ENCODE peak calls at places on chromosomes 16 and 17, in eight cellular contexts. One of them, this sample, is unnamed. For H3K27me3, the result is how much of the 10 kb centered on the place peaks cover.

GRCh38 chr17:75371339-75371738 is 34.1 kb downstream of the GRB2 start:
- DNase-seq in transverse colon: no peak
- DNase-seq in pancreas: no peak
- DNase-seq in uterus: no peak
- DNase-seq in HCT116: no peak
- DNase-seq in tibial nerve: no peak
- DNase-seq in heart right ventricle: no peak
- DNase-seq in BE2C: no peak
- DNase-seq in this sample: no peak

GRCh38 chr17:40106089-40106759 is 5.8 kb upstream of the NR1D1 start:
- DNase-seq in transverse colon: no peak
- DNase-seq in pancreas: peak
- DNase-seq in uterus: no peak
- DNase-seq in HCT116: no peak
- DNase-seq in tibial nerve: no peak
- DNase-seq in heart right ventricle: no peak
- DNase-seq in BE2C: no peak
- DNase-seq in this sample: no peak

GRCh38 chr17:5883775-5884665 is 186.2 kb upstream of the WSCD1 start:
- DNase-seq in transverse colon: no peak
- DNase-seq in pancreas: no peak
- DNase-seq in uterus: no peak
- DNase-seq in HCT116: no peak
- DNase-seq in tibial nerve: no peak
- DNase-seq in heart right ventricle: no peak
- DNase-seq in BE2C: no peak
- DNase-seq in this sample: no peak

GRCh38 chr16:8126313-8126712 is 464.0 kb downstream of the TMEM114 start:
- DNase-seq in transverse colon: no peak
- DNase-seq in pancreas: no peak
- DNase-seq in uterus: no peak
- DNase-seq in HCT116: no peak
- DNase-seq in tibial nerve: no peak
- DNase-seq in heart right ventricle: no peak
- DNase-seq in BE2C: no peak
- DNase-seq in this sample: no peak

GRCh38 chr16:50152386-50152806 is 710 bp upstream of the TENT4B start:
- DNase-seq in transverse colon: peak
- DNase-seq in pancreas: peak
- DNase-seq in uterus: peak
- DNase-seq in HCT116: no peak
- DNase-seq in tibial nerve: no peak
- DNase-seq in heart right ventricle: peak
- DNase-seq in BE2C: peak
- DNase-seq in this sample: no peak

GRCh38 chr17:28916302-28916934 is 13.5 kb upstream of the DHRS13 start:
- DNase-seq in transverse colon: no peak
- DNase-seq in pancreas: no peak
- DNase-seq in uterus: no peak
- DNase-seq in HCT116: peak
- DNase-seq in tibial nerve: no peak
- DNase-seq in heart right ventricle: no peak
- DNase-seq in BE2C: no peak
- DNase-seq in this sample: no peak

GRCh38 chr17:42744806-42745617 is at the start of gene EZH1:
- DNase-seq in transverse colon: peak
- DNase-seq in pancreas: peak
- DNase-seq in uterus: peak
- DNase-seq in HCT116: peak
- DNase-seq in tibial nerve: peak
- DNase-seq in heart right ventricle: peak
- DNase-seq in BE2C: peak
- DNase-seq in this sample: peak

GRCh38 chr16:13906426-13907089 is 13.4 kb upstream of the ERCC4 start:
- DNase-seq in transverse colon: no peak
- DNase-seq in pancreas: no peak
- DNase-seq in uterus: no peak
- DNase-seq in HCT116: no peak
- DNase-seq in tibial nerve: no peak
- DNase-seq in heart right ventricle: no peak
- DNase-seq in BE2C: peak
- DNase-seq in this sample: no peak

GRCh38 chr17:37488607-37489196 is 989 bp upstream of the DUSP14 start:
- DNase-seq in transverse colon: peak
- DNase-seq in pancreas: peak
- DNase-seq in uterus: peak
- DNase-seq in HCT116: peak
- DNase-seq in tibial nerve: peak
- DNase-seq in heart right ventricle: peak
- DNase-seq in BE2C: peak
- DNase-seq in this sample: peak

GRCh38 chr17:48074322-48075054 is 26.3 kb downstream of the NFE2L1 start:
- DNase-seq in transverse colon: peak
- DNase-seq in pancreas: no peak
- DNase-seq in uterus: peak
- DNase-seq in HCT116: peak
- DNase-seq in tibial nerve: peak
- DNase-seq in heart right ventricle: peak
- DNase-seq in BE2C: peak
- DNase-seq in this sample: no peak

GRCh38 chr17:40073454-40074174 is 10.8 kb downstream of the THRA start:
- DNase-seq in transverse colon: no peak
- DNase-seq in pancreas: no peak
- DNase-seq in uterus: no peak
- DNase-seq in HCT116: no peak
- DNase-seq in tibial nerve: no peak
- DNase-seq in heart right ventricle: no peak
- DNase-seq in BE2C: no peak
- DNase-seq in this sample: no peak

GRCh38 chr17:40545660-40546059 is 19.6 kb downstream of the CCR7 start:
- DNase-seq in transverse colon: peak
- DNase-seq in pancreas: no peak
- DNase-seq in uterus: peak
- DNase-seq in HCT116: no peak
- DNase-seq in tibial nerve: peak
- DNase-seq in heart right ventricle: no peak
- DNase-seq in BE2C: no peak
- DNase-seq in this sample: no peak

GRCh38 chr17:50169121-50169764 is 3.4 kb downstream of the SGCA start:
- DNase-seq in transverse colon: peak
- DNase-seq in pancreas: peak
- DNase-seq in uterus: peak
- DNase-seq in HCT116: peak
- DNase-seq in tibial nerve: peak
- DNase-seq in heart right ventricle: peak
- DNase-seq in BE2C: peak
- DNase-seq in this sample: no peak

GRCh38 chr17:75685508-75685907 is 18.4 kb downstream of the SAP30BP start:
- DNase-seq in transverse colon: no peak
- DNase-seq in pancreas: no peak
- DNase-seq in uterus: no peak
- DNase-seq in HCT116: no peak
- DNase-seq in tibial nerve: no peak
- DNase-seq in heart right ventricle: no peak
- DNase-seq in BE2C: no peak
- DNase-seq in this sample: no peak

GRCh38 chr16:31696968-31697743 is 169.5 kb downstream of the AHSP start:
- DNase-seq in transverse colon: no peak
- DNase-seq in pancreas: no peak
- DNase-seq in uterus: no peak
- DNase-seq in HCT116: peak
- DNase-seq in tibial nerve: no peak
- DNase-seq in heart right ventricle: no peak
- DNase-seq in BE2C: no peak
- DNase-seq in this sample: no peak

GRCh38 chr16:30063893-30064745 is 1.4 kb upstream of the ALDOA start:
- DNase-seq in transverse colon: peak
- DNase-seq in pancreas: peak
- DNase-seq in uterus: peak
- DNase-seq in HCT116: no peak
- DNase-seq in tibial nerve: peak
- DNase-seq in heart right ventricle: peak
- DNase-seq in BE2C: peak
- DNase-seq in this sample: no peak

GRCh38 chr16:86519007-86519648 is 8.8 kb downstream of the FOXF1 start:
- DNase-seq in transverse colon: no peak
- DNase-seq in pancreas: no peak
- DNase-seq in uterus: no peak
- DNase-seq in HCT116: no peak
- DNase-seq in tibial nerve: no peak
- DNase-seq in heart right ventricle: no peak
- DNase-seq in BE2C: no peak
- DNase-seq in this sample: no peak

GRCh38 chr17:5396612-5397011 is 22.9 kb downstream of the NUP88 start:
- DNase-seq in transverse colon: no peak
- DNase-seq in pancreas: no peak
- DNase-seq in uterus: no peak
- DNase-seq in HCT116: no peak
- DNase-seq in tibial nerve: no peak
- DNase-seq in heart right ventricle: no peak
- DNase-seq in BE2C: no peak
- DNase-seq in this sample: no peak

GRCh38 chr17:82793974-82794620 is 42.2 kb downstream of the TBCD start:
- DNase-seq in transverse colon: no peak
- DNase-seq in pancreas: no peak
- DNase-seq in uterus: peak
- DNase-seq in HCT116: no peak
- DNase-seq in tibial nerve: no peak
- DNase-seq in heart right ventricle: no peak
- DNase-seq in BE2C: no peak
- DNase-seq in this sample: no peak

GRCh38 chr17:53626286-53626685 is 196.4 kb upstream of the KIF2B start:
- DNase-seq in transverse colon: no peak
- DNase-seq in pancreas: no peak
- DNase-seq in uterus: no peak
- DNase-seq in HCT116: no peak
- DNase-seq in tibial nerve: no peak
- DNase-seq in heart right ventricle: no peak
- DNase-seq in BE2C: no peak
- DNase-seq in this sample: no peak
- H3K4me3 ChIP-seq in transverse colon: no peak
- H3K4me3 ChIP-seq in pancreas: no peak
- H3K4me3 ChIP-seq in uterus: no peak
- H3K4me3 ChIP-seq in HCT116: no peak
- H3K4me3 ChIP-seq in tibial nerve: no peak
- H3K4me3 ChIP-seq in heart right ventricle: no peak
- H3K4me3 ChIP-seq in BE2C: no peak
- H3K4me3 ChIP-seq in this sample: no peak

DNA sequence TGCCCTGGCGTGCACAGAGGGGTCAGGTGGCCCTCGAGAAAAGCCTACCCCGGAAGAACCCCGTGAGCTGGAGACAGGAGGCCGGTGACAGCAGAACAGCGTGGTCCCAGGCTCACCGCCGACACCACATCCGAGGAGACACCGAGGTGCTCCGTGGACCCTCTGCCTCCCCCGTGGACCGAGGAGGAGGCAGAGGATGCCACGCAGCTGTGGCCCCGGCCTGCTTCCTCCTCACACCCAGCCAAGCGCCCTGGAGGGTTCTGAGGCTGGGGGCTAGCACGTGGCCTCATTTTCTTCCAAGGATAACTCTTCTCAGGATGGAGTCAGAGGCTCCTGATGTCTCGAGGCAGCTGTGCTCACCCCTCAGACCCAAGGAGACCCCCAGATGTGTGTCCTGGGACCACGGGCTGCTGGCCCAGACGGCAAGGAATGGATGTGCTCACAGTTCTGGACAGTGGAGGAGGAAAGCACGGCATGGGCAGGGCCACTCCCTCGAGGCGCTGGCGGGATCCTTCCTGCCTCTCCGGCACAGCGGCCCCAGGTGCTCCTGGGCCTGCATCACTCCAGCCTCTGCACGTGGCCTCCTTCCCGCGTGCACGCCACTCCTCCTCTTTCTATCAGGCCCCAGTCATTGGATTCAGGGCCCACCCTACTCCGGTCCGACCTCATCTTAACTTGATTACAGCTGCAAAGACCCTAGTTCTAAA is 4.4 kb upstream of the PVALEF start:
- DNase-seq in transverse colon: no peak
- DNase-seq in pancreas: peak
- DNase-seq in uterus: no peak
- DNase-seq in HCT116: no peak
- DNase-seq in tibial nerve: no peak
- DNase-seq in heart right ventricle: no peak
- DNase-seq in BE2C: peak
- DNase-seq in this sample: no peak
- H3K27me3 ChIP-seq in transverse colon: under half
- H3K27me3 ChIP-seq in pancreas: under half
- H3K27me3 ChIP-seq in uterus: under half
- H3K27me3 ChIP-seq in HCT116: under half
- H3K27me3 ChIP-seq in tibial nerve: under half
- H3K27me3 ChIP-seq in heart right ventricle: under half
- H3K27me3 ChIP-seq in BE2C: under half
- H3K27me3 ChIP-seq in this sample: under half

GRCh38 chr17:7408863-7409262 is 1.2 kb downstream of the NLGN2 start:
- DNase-seq in transverse colon: no peak
- DNase-seq in pancreas: no peak
- DNase-seq in uterus: no peak
- DNase-seq in HCT116: no peak
- DNase-seq in tibial nerve: no peak
- DNase-seq in heart right ventricle: no peak
- DNase-seq in BE2C: no peak
- DNase-seq in this sample: no peak
- H3K4me3 ChIP-seq in transverse colon: no peak
- H3K4me3 ChIP-seq in pancreas: no peak
- H3K4me3 ChIP-seq in uterus: no peak
- H3K4me3 ChIP-seq in HCT116: no peak
- H3K4me3 ChIP-seq in tibial nerve: no peak
- H3K4me3 ChIP-seq in heart right ventricle: no peak
- H3K4me3 ChIP-seq in BE2C: no peak
- H3K4me3 ChIP-seq in this sample: no peak

GRCh38 chr16:28063047-28063521 is 430 bp downstream of the GSG1L start:
- DNase-seq in transverse colon: no peak
- DNase-seq in pancreas: no peak
- DNase-seq in uterus: no peak
- DNase-seq in HCT116: no peak
- DNase-seq in tibial nerve: no peak
- DNase-seq in heart right ventricle: no peak
- DNase-seq in BE2C: no peak
- DNase-seq in this sample: no peak

GRCh38 chr16:28064150-28064549 is 636 bp upstream of the GSG1L start:
- DNase-seq in transverse colon: no peak
- DNase-seq in pancreas: no peak
- DNase-seq in uterus: no peak
- DNase-seq in HCT116: no peak
- DNase-seq in tibial nerve: no peak
- DNase-seq in heart right ventricle: no peak
- DNase-seq in BE2C: no peak
- DNase-seq in this sample: no peak

GRCh38 chr16:28064706-28065249 is 1.3 kb upstream of the GSG1L start:
- DNase-seq in transverse colon: no peak
- DNase-seq in pancreas: no peak
- DNase-seq in uterus: no peak
- DNase-seq in HCT116: no peak
- DNase-seq in tibial nerve: no peak
- DNase-seq in heart right ventricle: no peak
- DNase-seq in BE2C: no peak
- DNase-seq in this sample: no peak

GRCh38 chr16:28062261-28063046 is 1.1 kb downstream of the GSG1L start:
- DNase-seq in transverse colon: no peak
- DNase-seq in pancreas: no peak
- DNase-seq in uterus: no peak
- DNase-seq in HCT116: no peak
- DNase-seq in tibial nerve: no peak
- DNase-seq in heart right ventricle: no peak
- DNase-seq in BE2C: no peak
- DNase-seq in this sample: no peak

GRCh38 chr16:28063611-28064061 is at the start of gene GSG1L:
- DNase-seq in transverse colon: no peak
- DNase-seq in pancreas: no peak
- DNase-seq in uterus: no peak
- DNase-seq in HCT116: no peak
- DNase-seq in tibial nerve: no peak
- DNase-seq in heart right ventricle: no peak
- DNase-seq in BE2C: no peak
- DNase-seq in this sample: no peak
- H3K27me3 ChIP-seq in transverse colon: half or more
- H3K27me3 ChIP-seq in pancreas: under half
- H3K27me3 ChIP-seq in uterus: under half
- H3K27me3 ChIP-seq in HCT116: under half
- H3K27me3 ChIP-seq in tibial nerve: under half
- H3K27me3 ChIP-seq in heart right ventricle: under half
- H3K27me3 ChIP-seq in BE2C: half or more
- H3K27me3 ChIP-seq in this sample: half or more